ENCODE peak calls at places on chromosomes 13 and 19, in nine cellular contexts. One of them, this sample, is unnamed.

GRCh38 chr19:42253245-42254082 is 1.5 kb downstream of the ERF start:
- DNase-seq in ovary: peak
- DNase-seq in esophagus squamous epithelium: no peak
- DNase-seq in uterus: peak
- DNase-seq in neural progenitor cell: peak
- DNase-seq in Panc1: no peak
- DNase-seq in AG04450: no peak
- DNase-seq in CD8-positive, alpha-beta T cell: no peak
- DNase-seq in fibroblast of lung: peak
- DNase-seq in this sample: peak

GRCh38 chr13:21218351-21219043 is 42.0 kb downstream of the MRPL57 start:
- DNase-seq in AG04450: no peak
- DNase-seq in CD8-positive, alpha-beta T cell: no peak
- DNase-seq in fibroblast of lung: no peak
- DNase-seq in uterus: no peak
- DNase-seq in neural progenitor cell: no peak
- DNase-seq in ovary: no peak
- DNase-seq in esophagus squamous epithelium: no peak
- DNase-seq in Panc1: no peak
- DNase-seq in this sample: no peak

GRCh38 chr13:97875911-97876310 is 77.6 kb upstream of the IPO5 start:
- DNase-seq in Panc1: no peak
- DNase-seq in CD8-positive, alpha-beta T cell: no peak
- DNase-seq in ovary: no peak
- DNase-seq in neural progenitor cell: no peak
- DNase-seq in esophagus squamous epithelium: no peak
- DNase-seq in AG04450: no peak
- DNase-seq in uterus: no peak
- DNase-seq in fibroblast of lung: no peak
- DNase-seq in this sample: no peak

GRCh38 chr19:45613926-45614725 is 12.1 kb upstream of the GPR4 start:
- DNase-seq in AG04450: peak
- DNase-seq in CD8-positive, alpha-beta T cell: no peak
- DNase-seq in Panc1: no peak
- DNase-seq in neural progenitor cell: no peak
- DNase-seq in esophagus squamous epithelium: no peak
- DNase-seq in ovary: no peak
- DNase-seq in uterus: peak
- DNase-seq in fibroblast of lung: peak
- DNase-seq in this sample: no peak

GRCh38 chr13:20609145-20609544 is 42.2 kb downstream of the IFT88 start:
- DNase-seq in neural progenitor cell: no peak
- DNase-seq in esophagus squamous epithelium: no peak
- DNase-seq in CD8-positive, alpha-beta T cell: no peak
- DNase-seq in fibroblast of lung: peak
- DNase-seq in uterus: no peak
- DNase-seq in ovary: no peak
- DNase-seq in AG04450: peak
- DNase-seq in Panc1: no peak
- DNase-seq in this sample: no peak

GRCh38 chr19:8528500-8528899 is 14.5 kb upstream of the ZNF414 start:
- DNase-seq in ovary: no peak
- DNase-seq in uterus: no peak
- DNase-seq in Panc1: no peak
- DNase-seq in esophagus squamous epithelium: no peak
- DNase-seq in fibroblast of lung: no peak
- DNase-seq in AG04450: no peak
- DNase-seq in neural progenitor cell: no peak
- DNase-seq in CD8-positive, alpha-beta T cell: no peak
- DNase-seq in this sample: no peak

GRCh38 chr13:72808917-72809500 is 27.1 kb downstream of the PIBF1 start:
- DNase-seq in uterus: no peak
- DNase-seq in fibroblast of lung: peak
- DNase-seq in neural progenitor cell: peak
- DNase-seq in AG04450: no peak
- DNase-seq in CD8-positive, alpha-beta T cell: no peak
- DNase-seq in esophagus squamous epithelium: no peak
- DNase-seq in ovary: no peak
- DNase-seq in Panc1: no peak
- DNase-seq in this sample: no peak

GRCh38 chr19:45125360-45125759 is 32.4 kb downstream of the PPP1R37 start:
- DNase-seq in ovary: no peak
- DNase-seq in Panc1: no peak
- DNase-seq in CD8-positive, alpha-beta T cell: no peak
- DNase-seq in uterus: no peak
- DNase-seq in neural progenitor cell: no peak
- DNase-seq in esophagus squamous epithelium: no peak
- DNase-seq in AG04450: no peak
- DNase-seq in fibroblast of lung: no peak
- DNase-seq in this sample: no peak

GRCh38 chr13:21668665-21669599 is 1.9 kb upstream of the FGF9 start:
- DNase-seq in neural progenitor cell: peak
- DNase-seq in fibroblast of lung: peak
- DNase-seq in AG04450: no peak
- DNase-seq in esophagus squamous epithelium: no peak
- DNase-seq in Panc1: no peak
- DNase-seq in CD8-positive, alpha-beta T cell: no peak
- DNase-seq in ovary: peak
- DNase-seq in uterus: peak
- DNase-seq in this sample: peak

GRCh38 chr19:12364391-12365093 is 941 bp downstream of the ZNF442 start:
- DNase-seq in CD8-positive, alpha-beta T cell: no peak
- DNase-seq in AG04450: no peak
- DNase-seq in uterus: peak
- DNase-seq in Panc1: no peak
- DNase-seq in neural progenitor cell: peak
- DNase-seq in esophagus squamous epithelium: no peak
- DNase-seq in ovary: peak
- DNase-seq in fibroblast of lung: peak
- DNase-seq in this sample: peak

GRCh38 chr19:30425885-30426838 is 54.0 kb downstream of the ZNF536 start:
- DNase-seq in CD8-positive, alpha-beta T cell: no peak
- DNase-seq in uterus: no peak
- DNase-seq in ovary: no peak
- DNase-seq in neural progenitor cell: no peak
- DNase-seq in AG04450: no peak
- DNase-seq in Panc1: no peak
- DNase-seq in esophagus squamous epithelium: no peak
- DNase-seq in fibroblast of lung: no peak
- DNase-seq in this sample: no peak

GRCh38 chr19:10921199-10921879 is 7.1 kb downstream of the YIPF2 start:
- DNase-seq in esophagus squamous epithelium: no peak
- DNase-seq in CD8-positive, alpha-beta T cell: no peak
- DNase-seq in fibroblast of lung: no peak
- DNase-seq in neural progenitor cell: no peak
- DNase-seq in AG04450: no peak
- DNase-seq in uterus: no peak
- DNase-seq in ovary: no peak
- DNase-seq in Panc1: no peak
- DNase-seq in this sample: peak

GRCh38 chr13:110834572-110834971 is 80.3 kb downstream of the ANKRD10 start:
- DNase-seq in fibroblast of lung: no peak
- DNase-seq in esophagus squamous epithelium: no peak
- DNase-seq in AG04450: no peak
- DNase-seq in neural progenitor cell: no peak
- DNase-seq in CD8-positive, alpha-beta T cell: no peak
- DNase-seq in Panc1: no peak
- DNase-seq in ovary: no peak
- DNase-seq in uterus: no peak
- DNase-seq in this sample: no peak

GRCh38 chr19:27775395-27775794 is 1437.6 kb downstream of the UQCRFS1 start:
- DNase-seq in neural progenitor cell: no peak
- DNase-seq in uterus: no peak
- DNase-seq in Panc1: no peak
- DNase-seq in esophagus squamous epithelium: no peak
- DNase-seq in CD8-positive, alpha-beta T cell: no peak
- DNase-seq in ovary: no peak
- DNase-seq in AG04450: no peak
- DNase-seq in fibroblast of lung: no peak
- DNase-seq in this sample: no peak

GRCh38 chr19:40831502-40832430 is 18.5 kb downstream of the CYP2A6 start:
- DNase-seq in esophagus squamous epithelium: no peak
- DNase-seq in AG04450: peak
- DNase-seq in CD8-positive, alpha-beta T cell: no peak
- DNase-seq in neural progenitor cell: no peak
- DNase-seq in ovary: no peak
- DNase-seq in uterus: peak
- DNase-seq in Panc1: peak
- DNase-seq in fibroblast of lung: peak
- DNase-seq in this sample: no peak

GRCh38 chr13:93794197-93794885 is 567.7 kb downstream of the GPC6 start:
- DNase-seq in uterus: no peak
- DNase-seq in neural progenitor cell: no peak
- DNase-seq in fibroblast of lung: no peak
- DNase-seq in AG04450: no peak
- DNase-seq in ovary: no peak
- DNase-seq in CD8-positive, alpha-beta T cell: no peak
- DNase-seq in esophagus squamous epithelium: no peak
- DNase-seq in Panc1: no peak
- DNase-seq in this sample: no peak

GRCh38 chr19:12801466-12802266 is at the start of the genes PRDX2 and THSD8:
- DNase-seq in esophagus squamous epithelium: no peak
- DNase-seq in fibroblast of lung: peak
- DNase-seq in CD8-positive, alpha-beta T cell: peak
- DNase-seq in AG04450: no peak
- DNase-seq in uterus: peak
- DNase-seq in neural progenitor cell: peak
- DNase-seq in ovary: peak
- DNase-seq in Panc1: no peak
- DNase-seq in this sample: peak

GRCh38 chr19:47518139-47518538 is 3.3 kb upstream of the NAPA start:
- DNase-seq in neural progenitor cell: no peak
- DNase-seq in CD8-positive, alpha-beta T cell: peak
- DNase-seq in ovary: no peak
- DNase-seq in uterus: no peak
- DNase-seq in esophagus squamous epithelium: no peak
- DNase-seq in AG04450: no peak
- DNase-seq in fibroblast of lung: no peak
- DNase-seq in Panc1: no peak
- DNase-seq in this sample: no peak

GRCh38 chr13:48490241-48490640 is 42.6 kb downstream of the RCBTB2 start:
- DNase-seq in neural progenitor cell: no peak
- DNase-seq in esophagus squamous epithelium: no peak
- DNase-seq in ovary: no peak
- DNase-seq in CD8-positive, alpha-beta T cell: no peak
- DNase-seq in uterus: no peak
- DNase-seq in Panc1: no peak
- DNase-seq in AG04450: no peak
- DNase-seq in fibroblast of lung: no peak
- DNase-seq in this sample: no peak

GRCh38 chr19:15177269-15178116 is 23.3 kb downstream of the NOTCH3 start:
- DNase-seq in ovary: peak
- DNase-seq in uterus: peak
- DNase-seq in AG04450: no peak
- DNase-seq in neural progenitor cell: peak
- DNase-seq in fibroblast of lung: peak
- DNase-seq in CD8-positive, alpha-beta T cell: peak
- DNase-seq in Panc1: no peak
- DNase-seq in esophagus squamous epithelium: no peak
- DNase-seq in this sample: peak
- H3K4me3 ChIP-seq in ovary: no peak
- H3K4me3 ChIP-seq in uterus: no peak
- H3K4me3 ChIP-seq in AG04450: no peak
- H3K4me3 ChIP-seq in neural progenitor cell: peak
- H3K4me3 ChIP-seq in fibroblast of lung: no peak
- H3K4me3 ChIP-seq in CD8-positive, alpha-beta T cell: no peak
- H3K4me3 ChIP-seq in Panc1: peak
- H3K4me3 ChIP-seq in esophagus squamous epithelium: peak
- H3K4me3 ChIP-seq in this sample: no peak

GRCh38 chr13:90105276-90105675 is 1242.2 kb upstream of the MIR17HG start:
- DNase-seq in Panc1: no peak
- DNase-seq in fibroblast of lung: peak
- DNase-seq in ovary: no peak
- DNase-seq in CD8-positive, alpha-beta T cell: no peak
- DNase-seq in uterus: no peak
- DNase-seq in neural progenitor cell: no peak
- DNase-seq in esophagus squamous epithelium: no peak
- DNase-seq in AG04450: no peak
- DNase-seq in this sample: no peak
- H3K27ac ChIP-seq in Panc1: no peak
- H3K27ac ChIP-seq in fibroblast of lung: no peak
- H3K27ac ChIP-seq in ovary: no peak
- H3K27ac ChIP-seq in CD8-positive, alpha-beta T cell: no peak
- H3K27ac ChIP-seq in uterus: no peak
- H3K27ac ChIP-seq in neural progenitor cell: no peak
- H3K27ac ChIP-seq in esophagus squamous epithelium: no peak
- H3K27ac ChIP-seq in AG04450: no peak
- H3K27ac ChIP-seq in this sample: no peak

GRCh38 chr13:39522329-39522728 is 80.7 kb downstream of the LHFPL6 start:
- DNase-seq in CD8-positive, alpha-beta T cell: no peak
- DNase-seq in fibroblast of lung: no peak
- DNase-seq in neural progenitor cell: no peak
- DNase-seq in Panc1: no peak
- DNase-seq in esophagus squamous epithelium: no peak
- DNase-seq in AG04450: no peak
- DNase-seq in uterus: no peak
- DNase-seq in ovary: no peak
- DNase-seq in this sample: no peak
- H3K4me3 ChIP-seq in CD8-positive, alpha-beta T cell: no peak
- H3K4me3 ChIP-seq in fibroblast of lung: no peak
- H3K4me3 ChIP-seq in neural progenitor cell: no peak
- H3K4me3 ChIP-seq in Panc1: no peak
- H3K4me3 ChIP-seq in esophagus squamous epithelium: no peak
- H3K4me3 ChIP-seq in AG04450: no peak
- H3K4me3 ChIP-seq in uterus: no peak
- H3K4me3 ChIP-seq in ovary: no peak
- H3K4me3 ChIP-seq in this sample: no peak

GRCh38 chr19:13881692-13882418 is 4.9 kb downstream of the NANOS3 start:
- DNase-seq in uterus: no peak
- DNase-seq in fibroblast of lung: no peak
- DNase-seq in AG04450: no peak
- DNase-seq in Panc1: no peak
- DNase-seq in CD8-positive, alpha-beta T cell: peak
- DNase-seq in neural progenitor cell: peak
- DNase-seq in ovary: no peak
- DNase-seq in esophagus squamous epithelium: no peak
- DNase-seq in this sample: peak

GRCh38 chr19:13882419-13882795 is 5.5 kb downstream of the NANOS3 start:
- DNase-seq in CD8-positive, alpha-beta T cell: no peak
- DNase-seq in esophagus squamous epithelium: no peak
- DNase-seq in uterus: no peak
- DNase-seq in Panc1: no peak
- DNase-seq in AG04450: no peak
- DNase-seq in ovary: no peak
- DNase-seq in neural progenitor cell: no peak
- DNase-seq in fibroblast of lung: no peak
- DNase-seq in this sample: no peak

GRCh38 chr19:13882841-13883240 is 5.9 kb downstream of the NANOS3 start:
- DNase-seq in AG04450: no peak
- DNase-seq in CD8-positive, alpha-beta T cell: no peak
- DNase-seq in fibroblast of lung: no peak
- DNase-seq in uterus: no peak
- DNase-seq in neural progenitor cell: no peak
- DNase-seq in Panc1: no peak
- DNase-seq in esophagus squamous epithelium: no peak
- DNase-seq in ovary: no peak
- DNase-seq in this sample: no peak

GRCh38 chr19:13880059-13880672 is 3.2 kb downstream of the NANOS3 start:
- DNase-seq in neural progenitor cell: peak
- DNase-seq in fibroblast of lung: peak
- DNase-seq in uterus: peak
- DNase-seq in AG04450: peak
- DNase-seq in esophagus squamous epithelium: peak
- DNase-seq in ovary: peak
- DNase-seq in Panc1: peak
- DNase-seq in CD8-positive, alpha-beta T cell: peak
- DNase-seq in this sample: peak

GRCh38 chr19:13881231-13881691 is 4.3 kb downstream of the NANOS3 start:
- DNase-seq in Panc1: no peak
- DNase-seq in CD8-positive, alpha-beta T cell: no peak
- DNase-seq in AG04450: no peak
- DNase-seq in uterus: no peak
- DNase-seq in ovary: no peak
- DNase-seq in neural progenitor cell: peak
- DNase-seq in esophagus squamous epithelium: no peak
- DNase-seq in fibroblast of lung: no peak
- DNase-seq in this sample: no peak
- H3K27ac ChIP-seq in Panc1: peak
- H3K27ac ChIP-seq in CD8-positive, alpha-beta T cell: no peak
- H3K27ac ChIP-seq in AG04450: peak
- H3K27ac ChIP-seq in uterus: peak
- H3K27ac ChIP-seq in ovary: no peak
- H3K27ac ChIP-seq in neural progenitor cell: no peak
- H3K27ac ChIP-seq in esophagus squamous epithelium: peak
- H3K27ac ChIP-seq in fibroblast of lung: no peak
- H3K27ac ChIP-seq in this sample: no peak